ENCODE peak calls at places on chromosomes 2 and 18, in ten cellular contexts. J is astrocyte of the spinal cord; Y is HT-29; S is neural progenitor cell; M is activated naive CD4-positive, alpha-beta T cell treated with Interleukin-2 at 50 U/mL for 16 hours; D is HEK293T; R is activated T-helper 1 cell treated with anti-CD3 and anti-CD28 coated beads, Interleukin-12 subunit alpha, Interleukin-12 subunit beta, Interleukin-2, Interleukin-4 antibody, amounts not matched to agents 30 ng/mL and 10 ng/mL and 1 ng/mL, durations not matched to agents 14 hours and 24 hours and 36 hours; X is iPS-NIHi11; E is AG08395; I is NCI-H524. G is an unnamed sample.

GRCh38 chr2:65722028-65722427 is 289.6 kb upstream of the SPRED2 start:
- DNase-seq in J (peak; percentile 45), Y (peak; percentile 56), S (peak; percentile 84), M (no peak), D (peak; percentile 52), R (no peak), X (peak; percentile 46), E (no peak), I (no peak), G (peak; percentile 50)

GRCh38 chr18:25650201-25650941 is 298.4 kb upstream of the ZNF521 start:
- DNase-seq in J (peak; percentile 96), Y (no peak), S (peak; percentile 16), M (no peak), D (no peak), R (no peak), X (no peak), E (peak; percentile 81), I (no peak), G (no peak)

GRCh38 chr18:52341617-52342381 is 1.8 kb downstream of the DCC start:
- DNase-seq in J (peak; percentile 41), Y (no peak), S (peak; percentile 73), M (no peak), D (no peak), R (no peak), X (peak; percentile 22), E (peak; percentile 2), I (no peak), G (peak; percentile 9)

GRCh38 chr2:119338826-119339561 is 27.6 kb downstream of the C2orf76 start:
- DNase-seq in J (no peak), Y (no peak), S (no peak), M (peak; percentile 21), D (no peak), R (no peak), X (no peak), E (no peak), I (no peak), G (no peak)

GRCh38 chr2:99729104-99729503 is 239.3 kb upstream of the REV1 start:
- DNase-seq in J (no peak), Y (no peak), S (no peak), M (no peak), D (no peak), R (no peak), X (no peak), E (peak; percentile 85), I (peak; percentile 32), G (no peak)

GRCh38 chr2:128290356-128290755 is 28.3 kb downstream of the HS6ST1 start:
- DNase-seq in J (no peak), Y (no peak), S (no peak), M (no peak), D (no peak), R (no peak), X (no peak), E (no peak), I (no peak), G (no peak)

GRCh38 chr2:215717627-215718412 is 282.0 kb upstream of the FN1 start:
- DNase-seq in J (no peak), Y (no peak), S (no peak), M (no peak), D (no peak), R (no peak), X (no peak), E (no peak), I (no peak), G (no peak)

GRCh38 chr18:35524236-35524635 is 26.5 kb upstream of the INO80C start:
- DNase-seq in J (no peak), Y (no peak), S (no peak), M (no peak), D (no peak), R (no peak), X (no peak), E (no peak), I (no peak), G (no peak)

GRCh38 chr2:240551809-240552208 is 6.0 kb downstream of the ANKMY1 start:
- DNase-seq in J (no peak), Y (no peak), S (no peak), M (no peak), D (no peak), R (no peak), X (no peak), E (no peak), I (no peak), G (no peak)

GRCh38 chr2:39488450-39488849 is 51.4 kb upstream of the MAP4K3 start:
- DNase-seq in J (peak; percentile 87), Y (no peak), S (no peak), M (no peak), D (no peak), R (no peak), X (no peak), E (no peak), I (no peak), G (no peak)

GRCh38 chr2:164840930-164841718 is 499 bp downstream of the COBLL1 start:
- DNase-seq in J (peak; percentile 75), Y (peak; percentile 83), S (peak; percentile 94), M (no peak), D (peak; percentile 71), R (no peak), X (peak; percentile 84), E (peak; percentile 52), I (peak; percentile 61), G (no peak)

GRCh38 chr2:135732561-135732960 is 9.1 kb upstream of the UBXN4 start:
- DNase-seq in J (no peak), Y (no peak), S (no peak), M (no peak), D (no peak), R (no peak), X (no peak), E (no peak), I (no peak), G (no peak)

GRCh38 chr2:218081695-218082094 is 12.6 kb downstream of the RUFY4 start:
- DNase-seq in J (peak; percentile 6), Y (no peak), S (no peak), M (no peak), D (no peak), R (no peak), X (no peak), E (peak; percentile 95), I (no peak), G (no peak)

GRCh38 chr2:37464064-37464463 is 119.6 kb downstream of the QPCT start:
- DNase-seq in J (no peak), Y (no peak), S (no peak), M (no peak), D (no peak), R (no peak), X (no peak), E (no peak), I (no peak), G (no peak)

GRCh38 chr2:24076849-24077534 is 866 bp upstream of the SF3B6 start:
- DNase-seq in J (peak; percentile 17), Y (peak; percentile 59), S (peak; percentile 45), M (no peak), D (peak; percentile 7), R (no peak), X (no peak), E (peak; percentile 6), I (no peak), G (peak; percentile 57)

GRCh38 chr18:75127143-75128021 is 81.6 kb downstream of the PTGR3 start:
- DNase-seq in J (no peak), Y (peak; percentile 85), S (no peak), M (no peak), D (no peak), R (no peak), X (no peak), E (peak; percentile 25), I (no peak), G (no peak)

GRCh38 chr18:63969965-63970802 is at the start of gene SERPINB8:
- DNase-seq in J (peak; percentile 97), Y (peak; percentile 82), S (peak; percentile 93), M (peak; percentile 83), D (peak; percentile 67), R (peak; percentile 74), X (peak; percentile 92), E (peak; percentile 94), I (peak; percentile 92), G (peak; percentile 82)

GRCh38 chr18:13563390-13563805 is 163.0 kb downstream of the FAM210A start:
- DNase-seq in J (no peak), Y (no peak), S (no peak), M (no peak), D (no peak), R (no peak), X (no peak), E (no peak), I (peak; percentile 53), G (peak; percentile 43)

G was measured in amygdala.